ENCODE peak calls at places on chromosomes 12 and 14, in four cellular contexts. S is IMR-90, W is adrenal gland, J is uterus. A is an unnamed sample.

GRCh38 chr12:931591-931990 is 17.9 kb downstream of the RAD52 start:
- DNase-seq in S (no peak), W (no peak), J (no peak), A (no peak)

GRCh38 chr14:99318091-99318958 is 46.3 kb upstream of the BCL11B start:
- DNase-seq in S (no peak), W (no peak), J (no peak), A (no peak)

GRCh38 chr14:35940291-35940690 is 114.2 kb downstream of the BRMS1L start:
- DNase-seq in S (no peak), W (no peak), J (no peak), A (no peak)

GRCh38 chr14:68374682-68375081 is 418.2 kb downstream of the ZFP36L1 start:
- DNase-seq in S (no peak), W (no peak), J (peak; percentile 31), A (no peak)

GRCh38 chr12:30796508-30796780 is 41.7 kb upstream of the CAPRIN2 start:
- DNase-seq in S (peak; percentile 67), W (peak; percentile 33), J (no peak), A (peak; percentile 72)

GRCh38 chr12:25328082-25328712 is 77.5 kb upstream of the KRAS start:
- DNase-seq in S (peak; percentile 66), W (peak; percentile 45), J (no peak), A (no peak)

GRCh38 chr14:91985521-91986255 is 38.2 kb upstream of the FBLN5 start:
- DNase-seq in S (peak; percentile 17), W (no peak), J (no peak), A (no peak)

GRCh38 chr12:105775351-105775750 is 363.4 kb downstream of the NUAK1 start:
- DNase-seq in S (peak; percentile 23), W (no peak), J (no peak), A (no peak)

GRCh38 chr12:124279846-124280360 is 15.0 kb upstream of the RFLNA start:
- DNase-seq in S (no peak), W (no peak), J (no peak), A (no peak)

GRCh38 chr14:98692832-98693231 is 579.2 kb downstream of the BCL11B start:
- DNase-seq in S (no peak), W (no peak), J (no peak), A (no peak)

GRCh38 chr12:109861689-109862314 is 18.5 kb downstream of the GLTP start:
- DNase-seq in S (peak; percentile 20), W (no peak), J (no peak), A (no peak)

GRCh38 chr14:101563654-101564443 is 2.6 kb downstream of the DIO3 start:
- DNase-seq in S (no peak), W (no peak), J (no peak), A (no peak)

DNA sequence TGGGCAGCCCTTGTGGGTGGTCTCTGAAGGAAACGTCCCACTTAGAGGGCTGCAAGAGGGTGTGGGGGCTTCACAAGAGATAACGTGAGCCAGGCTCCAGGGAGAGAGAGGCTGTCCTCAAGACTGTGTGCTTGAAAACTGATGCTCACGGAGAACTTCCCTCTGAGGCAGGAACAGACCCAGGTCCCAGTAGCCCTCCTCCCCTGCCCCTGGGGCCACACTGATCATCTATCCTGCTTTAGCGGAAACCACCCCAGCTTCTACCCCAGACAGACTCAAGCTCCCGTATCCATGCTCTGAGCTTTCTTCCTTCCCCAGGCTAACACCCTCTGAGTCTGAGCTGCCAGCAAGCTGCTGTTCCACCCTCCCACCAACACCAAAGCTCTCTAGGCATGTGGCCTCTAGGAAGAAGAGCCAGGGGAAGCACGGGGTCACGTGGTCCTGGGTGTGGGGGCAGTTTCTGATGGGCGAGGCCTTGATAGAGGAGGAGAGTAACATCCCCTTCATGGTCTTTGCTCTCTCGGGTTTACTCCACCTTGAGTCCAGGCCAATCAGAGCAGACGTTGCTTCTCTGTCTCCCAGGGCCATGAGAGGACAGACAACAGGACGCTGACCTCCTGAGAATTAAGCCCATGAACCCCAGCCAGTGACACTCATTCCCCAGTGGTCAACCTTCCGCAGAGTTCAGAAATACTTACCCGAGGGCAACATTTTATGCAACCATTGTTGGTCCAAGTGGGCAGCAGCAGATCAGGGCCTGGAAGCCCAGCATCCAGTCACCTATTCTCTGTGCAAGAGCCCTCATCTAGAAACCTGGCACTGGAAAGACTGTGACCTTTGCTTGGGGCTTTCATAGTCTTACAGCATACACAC is 1.3 kb downstream of the PCK2 start:
- DNase-seq in S (peak; percentile 44), W (no peak), J (peak; percentile 43), A (no peak)
- TF ChIP-seq POLR2A in S (no peak), W (no peak), J (no peak), A (peak; percentile 75)

DNA sequence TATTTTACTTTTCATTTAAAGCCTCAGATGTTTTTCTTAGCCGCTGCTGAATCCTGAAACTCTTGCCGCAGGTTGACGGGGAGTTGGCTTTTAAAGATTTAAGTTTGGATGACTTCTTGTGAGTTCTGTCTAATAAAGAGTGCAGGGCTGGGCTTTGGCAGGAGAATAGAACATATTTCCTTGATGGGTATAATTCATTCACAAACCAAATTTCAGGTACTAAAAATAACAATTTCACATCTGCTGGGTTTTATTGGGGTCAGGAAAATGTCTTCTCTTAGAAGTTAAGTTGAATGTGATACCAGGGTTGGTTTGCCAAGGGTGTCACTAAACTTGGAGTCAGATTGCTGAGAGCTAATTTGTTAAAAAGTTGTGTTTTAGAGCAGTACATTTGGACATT is 9.7 kb downstream of the SP1 start:
- DNase-seq in S (no peak), W (no peak), J (peak; percentile 20), A (peak; percentile 62)
- H3K4me1 ChIP-seq in S (peaks cover 16% of the 10 kb centered on the region), W (peaks cover 74% of the 10 kb centered on the region), J (no peaks in the 10 kb centered on the region), A (peaks cover 77% of the 10 kb centered on the region)

DNA sequence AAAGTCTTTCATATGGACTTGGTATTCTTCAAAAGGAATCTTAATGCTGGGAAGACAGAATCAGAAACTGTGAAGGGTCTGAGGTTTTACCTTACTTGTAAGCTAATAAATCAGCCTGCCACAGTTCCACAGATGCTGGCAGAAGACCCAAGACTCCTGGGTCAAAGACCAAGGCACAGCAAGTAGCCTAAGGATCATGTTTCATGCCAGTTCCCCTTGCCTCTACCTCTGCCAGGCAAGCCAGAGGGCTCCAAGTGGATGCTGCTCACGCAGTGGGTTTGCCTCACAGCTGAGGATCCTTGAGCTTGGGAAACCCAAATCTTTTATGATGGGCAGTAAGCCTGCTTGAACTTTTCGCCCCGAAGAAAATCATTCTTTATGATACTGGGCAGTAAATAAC is 15.2 kb upstream of the RXYLT1 start:
- DNase-seq in S (no peak), W (no peak), J (no peak), A (no peak)
- TF ChIP-seq POLR2A in S (no peak), W (no peak), J (no peak), A (no peak)

GRCh38 chr14:49972199-49972671 is 79.4 kb downstream of the ARF6 start:
- DNase-seq in S (peak; percentile 74), W (no peak), J (no peak), A (no peak)

GRCh38 chr14:49975286-49975685 is 82.4 kb downstream of the ARF6 start:
- DNase-seq in S (peak; percentile 93), W (no peak), J (no peak), A (no peak)

GRCh38 chr14:49977126-49977841 is 84.4 kb downstream of the ARF6 start:
- DNase-seq in S (no peak), W (no peak), J (no peak), A (no peak)

GRCh38 chr14:49972840-49973239 is 80.0 kb downstream of the ARF6 start:
- DNase-seq in S (peak; percentile 92), W (no peak), J (peak; percentile 38), A (no peak)

DNA sequence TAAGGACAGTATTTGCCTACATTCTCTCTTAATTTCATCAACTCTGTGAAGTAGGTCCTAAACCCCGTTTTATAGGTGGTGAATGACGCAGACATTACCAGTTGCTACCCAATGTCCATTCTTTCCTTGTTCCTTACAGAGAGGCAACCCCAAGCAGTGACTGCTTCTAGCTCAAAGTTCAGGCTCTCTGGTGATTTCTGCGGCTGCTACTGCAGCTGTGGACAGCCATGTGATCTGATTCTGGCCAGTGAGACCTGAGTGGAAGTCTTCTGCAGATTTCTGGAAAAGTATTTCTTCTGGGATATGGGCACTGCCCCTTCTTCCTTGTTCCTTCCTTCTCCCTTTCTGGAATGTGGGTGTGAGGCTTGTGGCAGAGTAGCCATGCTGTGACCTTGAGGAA is 82.9 kb downstream of the ARF6 start:
- DNase-seq in S (no peak), W (no peak), J (no peak), A (no peak)
- H3K4me1 ChIP-seq in S (peaks cover 24% of the 10 kb centered on the region), W (peaks cover 43% of the 10 kb centered on the region), J (peaks cover 4% of the 10 kb centered on the region), A (peaks cover 44% of the 10 kb centered on the region)

DNA sequence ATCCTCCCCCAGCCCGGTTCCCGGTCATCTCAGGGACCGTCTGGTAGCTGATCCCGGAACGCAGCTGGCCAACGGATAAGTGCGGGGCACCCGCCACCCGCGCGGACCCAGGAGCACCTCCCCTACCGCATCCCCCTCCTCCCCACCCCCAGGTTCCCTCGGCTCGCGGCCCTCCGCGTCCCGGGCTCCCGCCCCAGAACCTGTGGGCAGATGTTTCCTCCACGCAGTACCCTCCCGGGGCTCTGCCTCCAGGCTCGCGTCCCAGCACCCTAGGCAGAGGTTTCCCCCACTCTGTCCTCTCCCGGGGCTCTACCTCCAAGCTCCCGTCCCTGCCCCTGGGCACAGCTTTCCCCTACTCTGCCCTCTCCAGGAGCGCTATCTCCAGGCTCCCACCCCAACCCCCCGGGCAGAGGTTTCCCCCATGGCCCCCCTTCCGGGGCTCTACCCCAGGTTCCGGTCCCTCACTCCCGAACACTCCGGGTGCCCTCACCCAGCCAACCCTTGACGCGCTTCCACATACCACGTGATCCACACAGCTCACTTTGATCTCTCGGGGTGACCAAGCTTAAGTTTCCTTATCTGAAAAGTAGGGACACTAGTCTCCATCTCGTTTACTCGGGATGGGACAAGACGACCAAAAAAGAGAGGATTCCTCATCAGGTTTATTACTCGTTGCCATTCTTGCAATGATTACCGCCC is at the start of gene CCDC38:
- DNase-seq in S (peak; percentile 28), W (peak; percentile 89), J (peak; percentile 69), A (peak; percentile 91)
- TF ChIP-seq POLR2A in S (no peak), W (peak; percentile 61), J (no peak), A (peak; percentile 19)

DNA sequence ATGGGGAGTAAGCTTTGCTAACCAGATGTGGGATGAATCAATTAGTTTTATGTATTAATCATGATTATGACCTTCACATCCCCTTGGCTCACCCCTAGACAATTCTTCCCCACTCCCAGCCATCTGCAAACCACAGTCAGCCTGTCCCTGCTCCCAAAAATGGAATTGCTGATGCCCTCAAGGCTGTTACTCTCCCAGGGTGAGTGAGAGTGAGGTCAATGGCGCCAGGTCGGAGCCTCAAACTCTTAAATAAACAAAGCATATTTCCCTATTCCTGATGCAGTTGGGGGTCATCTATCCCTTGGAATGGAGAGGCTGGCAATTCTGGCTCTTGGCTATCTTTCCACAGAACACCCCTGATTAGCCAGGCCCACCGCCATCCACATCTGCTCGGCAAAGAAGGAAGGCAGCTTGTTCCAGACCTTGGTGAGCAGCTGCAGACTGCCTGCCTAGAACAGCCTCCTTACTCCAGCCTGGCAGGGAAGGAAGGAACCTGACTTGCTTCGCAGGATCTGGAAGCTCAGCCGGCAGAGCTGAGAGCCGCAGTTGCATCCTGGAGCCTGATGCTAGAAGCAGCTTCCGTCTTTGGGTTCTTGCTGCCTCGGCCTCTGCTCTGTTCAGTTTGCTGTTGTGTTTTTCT is 57.0 kb downstream of the SMUG1 start:
- DNase-seq in S (no peak), W (no peak), J (no peak), A (no peak)
- H3K4me1 ChIP-seq in S (no peaks in the 10 kb centered on the region), W (peaks cover 10% of the 10 kb centered on the region), J (no peaks in the 10 kb centered on the region), A (peaks cover 11% of the 10 kb centered on the region)

DNA sequence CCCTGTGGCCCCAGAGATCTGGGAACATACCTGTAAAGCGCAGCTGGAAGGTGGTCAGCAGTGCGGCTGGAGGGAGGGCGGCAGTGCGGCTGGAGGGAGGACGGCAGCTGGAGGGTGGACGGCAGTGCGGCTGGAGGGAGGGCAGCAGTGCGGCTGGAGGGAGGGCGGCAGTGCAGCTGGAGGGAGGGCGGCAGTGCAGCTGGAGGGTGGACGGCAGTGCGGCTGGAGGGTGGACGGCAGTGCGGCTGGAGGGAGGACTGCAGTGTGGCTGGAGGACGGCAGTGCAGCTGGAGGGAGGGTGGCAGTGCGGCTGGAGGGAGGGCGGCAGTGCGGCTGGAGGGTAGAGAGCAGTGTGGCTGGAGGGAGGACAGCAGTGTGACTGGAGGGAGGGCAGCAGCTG is 23.5 kb downstream of the LRCOL1 start:
- DNase-seq in S (no peak), W (no peak), J (no peak), A (no peak)
- TF ChIP-seq POLR2A in S (no peak), W (no peak), J (no peak), A (no peak)

A was measured in sigmoid colon.